ENCODE peak calls at places on chromosomes 7 and 10, in four cellular contexts. One of them, this sample, is unnamed.
A peak's percentile ranks its signal among the peaks of the same experiment; 100 is the strongest.

GRCh38 chr10:68560916-68561691 is 967 bp downstream of the TET1 start:
- DNase-seq in neural progenitor cell: peak; percentile 69
- DNase-seq in stomach: no peak
- DNase-seq in ovary: peak; percentile 52
- DNase-seq in this sample: no peak

GRCh38 chr7:87398441-87398840 is 53.0 kb downstream of the CROT start:
- DNase-seq in stomach: no peak
- DNase-seq in ovary: no peak
- DNase-seq in neural progenitor cell: no peak
- DNase-seq in this sample: no peak

GRCh38 chr7:94375713-94376112 is 19.0 kb upstream of the COL1A2 start:
- DNase-seq in ovary: peak; percentile 46
- DNase-seq in neural progenitor cell: no peak
- DNase-seq in stomach: no peak
- DNase-seq in this sample: no peak

GRCh38 chr7:151876112-151876898 is 610 bp downstream of the PRKAG2 start:
- DNase-seq in ovary: peak; percentile 83
- DNase-seq in neural progenitor cell: peak; percentile 82
- DNase-seq in stomach: peak; percentile 80
- DNase-seq in this sample: no peak

GRCh38 chr10:74542077-74542476 is 284.3 kb upstream of the KAT6B start:
- DNase-seq in stomach: no peak
- DNase-seq in neural progenitor cell: no peak
- DNase-seq in ovary: peak; percentile 81
- DNase-seq in this sample: no peak

GRCh38 chr7:44534501-44534900 is 6.6 kb downstream of the NPC1L1 start:
- DNase-seq in stomach: no peak
- DNase-seq in ovary: no peak
- DNase-seq in neural progenitor cell: peak; percentile 82
- DNase-seq in this sample: no peak

GRCh38 chr7:25391295-25391861 is 163.1 kb upstream of the NPVF start:
- DNase-seq in stomach: no peak
- DNase-seq in neural progenitor cell: peak; percentile 43
- DNase-seq in ovary: no peak
- DNase-seq in this sample: peak; percentile 13

GRCh38 chr7:81330108-81330507 is 411.3 kb upstream of the SEMA3C start:
- DNase-seq in neural progenitor cell: no peak
- DNase-seq in ovary: no peak
- DNase-seq in stomach: no peak
- DNase-seq in this sample: peak; percentile 1

GRCh38 chr7:94089806-94090205 is 85.7 kb upstream of the BET1 start:
- DNase-seq in stomach: no peak
- DNase-seq in neural progenitor cell: no peak
- DNase-seq in ovary: no peak
- DNase-seq in this sample: no peak

GRCh38 chr7:4683884-4684565 is 1.9 kb downstream of the FOXK1 start:
- DNase-seq in ovary: peak; percentile 53
- DNase-seq in stomach: peak; percentile 58
- DNase-seq in neural progenitor cell: no peak
- DNase-seq in this sample: peak; percentile 71

GRCh38 chr10:31836569-31837406 is 91.8 kb downstream of the ARHGAP12 start:
- DNase-seq in stomach: no peak
- DNase-seq in ovary: no peak
- DNase-seq in neural progenitor cell: peak; percentile 60
- DNase-seq in this sample: no peak

GRCh38 chr7:69429817-69430501 is 168.3 kb upstream of the AUTS2 start:
- DNase-seq in neural progenitor cell: peak; percentile 24
- DNase-seq in ovary: peak; percentile 79
- DNase-seq in stomach: no peak
- DNase-seq in this sample: no peak

GRCh38 chr10:99698504-99699080 is 33.3 kb downstream of the COX15 start:
- DNase-seq in neural progenitor cell: no peak
- DNase-seq in ovary: no peak
- DNase-seq in stomach: no peak
- DNase-seq in this sample: peak; percentile 66

GRCh38 chr10:14605231-14605925 is 169.3 kb downstream of the FAM107B start:
- DNase-seq in neural progenitor cell: peak; percentile 69
- DNase-seq in ovary: no peak
- DNase-seq in stomach: no peak
- DNase-seq in this sample: peak; percentile 22

GRCh38 chr10:16960573-16960972 is 143.3 kb upstream of the RSU1 start:
- DNase-seq in neural progenitor cell: no peak
- DNase-seq in stomach: no peak
- DNase-seq in ovary: no peak
- DNase-seq in this sample: no peak

GRCh38 chr10:124436191-124436638 is 13.6 kb downstream of the NKX1-2 start:
- DNase-seq in ovary: no peak
- DNase-seq in stomach: no peak
- DNase-seq in neural progenitor cell: no peak
- DNase-seq in this sample: no peak

GRCh38 chr10:3323865-3324498 is 151.4 kb upstream of the PITRM1 start:
- DNase-seq in ovary: no peak
- DNase-seq in neural progenitor cell: no peak
- DNase-seq in stomach: no peak
- DNase-seq in this sample: no peak

GRCh38 chr7:37109016-37109415 is 339.6 kb downstream of the ELMO1 start:
- DNase-seq in ovary: no peak
- DNase-seq in neural progenitor cell: no peak
- DNase-seq in stomach: no peak
- DNase-seq in this sample: no peak

GRCh38 chr7:132225216-132226030 is 350.8 kb downstream of the PLXNA4 start:
- DNase-seq in stomach: peak; percentile 66
- DNase-seq in neural progenitor cell: no peak
- DNase-seq in ovary: no peak
- DNase-seq in this sample: peak; percentile 48

GRCh38 chr7:133217805-133218204 is 35.1 kb upstream of the EXOC4 start:
- DNase-seq in neural progenitor cell: no peak
- DNase-seq in stomach: no peak
- DNase-seq in ovary: no peak
- DNase-seq in this sample: no peak

GRCh38 chr7:98280296-98280695 is 1.2 kb upstream of the BRI3 start:
- DNase-seq in stomach: no peak
- DNase-seq in neural progenitor cell: no peak
- DNase-seq in ovary: no peak
- DNase-seq in this sample: no peak

GRCh38 chr10:55631071-55631654 is 729.9 kb downstream of the ZWINT start:
- DNase-seq in stomach: peak; percentile 73
- DNase-seq in ovary: no peak
- DNase-seq in neural progenitor cell: peak; percentile 93
- DNase-seq in this sample: peak; percentile 63

GRCh38 chr10:132111871-132112341 is 46.2 kb downstream of the JAKMIP3 start:
- DNase-seq in neural progenitor cell: no peak
- DNase-seq in stomach: peak; percentile 20
- DNase-seq in ovary: peak; percentile 12
- DNase-seq in this sample: no peak

GRCh38 chr7:92421676-92422435 is 25.4 kb upstream of the GATAD1 start:
- DNase-seq in neural progenitor cell: no peak
- DNase-seq in stomach: no peak
- DNase-seq in ovary: peak; percentile 25
- DNase-seq in this sample: no peak

GRCh38 chr7:85184599-85185354 is 2.1 kb downstream of the SEMA3D start:
- DNase-seq in neural progenitor cell: peak; percentile 71
- DNase-seq in stomach: no peak
- DNase-seq in ovary: peak; percentile 64
- DNase-seq in this sample: no peak

GRCh38 chr7:141675431-141676210 is 26.3 kb downstream of the DENND11 start:
- DNase-seq in stomach: no peak
- DNase-seq in neural progenitor cell: no peak
- DNase-seq in ovary: no peak
- DNase-seq in this sample: no peak

GRCh38 chr10:44618910-44619309 is 234.0 kb upstream of the CXCL12 start:
- DNase-seq in stomach: no peak
- DNase-seq in neural progenitor cell: no peak
- DNase-seq in ovary: no peak
- DNase-seq in this sample: no peak

GRCh38 chr10:17564911-17565310 is 52.3 kb downstream of the HACD1 start:
- DNase-seq in ovary: no peak
- DNase-seq in stomach: no peak
- DNase-seq in neural progenitor cell: no peak
- DNase-seq in this sample: no peak

GRCh38 chr10:1172256-1172975 is 116.2 kb downstream of the WDR37 start:
- DNase-seq in ovary: no peak
- DNase-seq in neural progenitor cell: no peak
- DNase-seq in stomach: no peak
- DNase-seq in this sample: no peak

GRCh38 chr7:31633894-31634494 is 53.0 kb upstream of the PPP1R17 start:
- DNase-seq in stomach: peak; percentile 67
- DNase-seq in neural progenitor cell: peak; percentile 82
- DNase-seq in ovary: no peak
- DNase-seq in this sample: peak; percentile 77

GRCh38 chr7:66643395-66643794 is 14.7 kb downstream of the KCTD7 start:
- DNase-seq in neural progenitor cell: no peak
- DNase-seq in ovary: no peak
- DNase-seq in stomach: no peak
- DNase-seq in this sample: no peak
- H3K4me3 ChIP-seq in neural progenitor cell: no peak overlapping the region
- H3K4me3 ChIP-seq in ovary: no peak overlapping the region
- H3K4me3 ChIP-seq in stomach: no peak overlapping the region
- H3K4me3 ChIP-seq in this sample: no peak overlapping the region

GRCh38 chr7:1421946-1422345 is 37.3 kb downstream of the MICALL2 start:
- DNase-seq in stomach: no peak
- DNase-seq in neural progenitor cell: no peak
- DNase-seq in ovary: no peak
- DNase-seq in this sample: no peak
- H3K27me3 ChIP-seq in stomach: no peaks in the 10 kb centered on the region
- H3K27me3 ChIP-seq in neural progenitor cell: peaks cover 10% of the 10 kb centered on the region
- H3K27me3 ChIP-seq in ovary: no peaks in the 10 kb centered on the region
- H3K27me3 ChIP-seq in this sample: peaks cover 2% of the 10 kb centered on the region

GRCh38 chr7:56256108-56256507 is 139.9 kb upstream of the NUPR2 start:
- DNase-seq in ovary: no peak
- DNase-seq in neural progenitor cell: no peak
- DNase-seq in stomach: no peak
- DNase-seq in this sample: no peak
- H3K9me3 ChIP-seq in ovary: peaks cover 4% of the 10 kb centered on the region
- H3K9me3 ChIP-seq in neural progenitor cell: peaks cover 8% of the 10 kb centered on the region
- H3K9me3 ChIP-seq in stomach: peaks cover 9% of the 10 kb centered on the region
- H3K9me3 ChIP-seq in this sample: no peaks in the 10 kb centered on the region

DNA sequence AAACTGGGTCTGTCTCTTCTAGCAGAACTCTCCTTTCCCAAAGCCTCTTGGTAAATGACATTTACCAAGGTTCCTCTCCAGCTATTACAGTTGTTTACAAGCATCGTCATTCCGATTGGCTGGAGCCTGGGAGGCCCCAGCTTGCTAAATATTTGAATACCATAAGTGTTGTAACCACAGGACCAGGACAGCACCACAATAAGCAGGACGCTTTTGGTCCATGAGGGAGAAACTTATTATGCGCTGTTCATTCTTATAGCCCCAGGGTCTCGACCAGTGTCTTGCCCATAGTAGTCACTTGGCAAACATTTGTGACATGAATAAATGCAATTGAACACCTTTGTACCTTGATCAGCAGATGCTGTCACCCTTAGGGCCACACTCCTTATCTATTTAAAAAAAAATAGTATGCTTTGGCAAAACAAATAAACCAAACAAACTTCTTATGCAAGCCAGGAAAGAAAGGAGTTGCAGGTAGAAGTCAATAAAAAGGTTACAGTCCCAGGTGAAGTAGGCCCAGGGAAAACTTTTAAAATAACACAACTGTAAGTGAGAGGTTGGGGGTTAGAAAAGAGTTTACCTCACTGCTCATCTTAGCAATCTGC is 32.8 kb downstream of the NRAP start:
- DNase-seq in neural progenitor cell: no peak
- DNase-seq in ovary: no peak
- DNase-seq in stomach: no peak
- DNase-seq in this sample: no peak
- H3K4me3 ChIP-seq in neural progenitor cell: no peak overlapping the region
- H3K4me3 ChIP-seq in ovary: no peak overlapping the region
- H3K4me3 ChIP-seq in stomach: no peak overlapping the region
- H3K4me3 ChIP-seq in this sample: no peak overlapping the region

GRCh38 chr10:69744971-69745370 is 56.7 kb upstream of the COL13A1 start:
- DNase-seq in stomach: no peak
- DNase-seq in ovary: no peak
- DNase-seq in neural progenitor cell: no peak
- DNase-seq in this sample: no peak
- H3K27me3 ChIP-seq in stomach: no peaks in the 10 kb centered on the region
- H3K27me3 ChIP-seq in ovary: no peaks in the 10 kb centered on the region
- H3K27me3 ChIP-seq in neural progenitor cell: no peaks in the 10 kb centered on the region
- H3K27me3 ChIP-seq in this sample: no peaks in the 10 kb centered on the region

GRCh38 chr7:64101126-64101942 is 56.1 kb downstream of the ZNF727 start:
- DNase-seq in stomach: no peak
- DNase-seq in neural progenitor cell: no peak
- DNase-seq in ovary: no peak
- DNase-seq in this sample: no peak
- H3K9me3 ChIP-seq in stomach: peaks cover 69% of the 10 kb centered on the region
- H3K9me3 ChIP-seq in neural progenitor cell: peaks cover 7% of the 10 kb centered on the region
- H3K9me3 ChIP-seq in ovary: peaks cover 4% of the 10 kb centered on the region
- H3K9me3 ChIP-seq in this sample: peaks cover 3% of the 10 kb centered on the region

DNA sequence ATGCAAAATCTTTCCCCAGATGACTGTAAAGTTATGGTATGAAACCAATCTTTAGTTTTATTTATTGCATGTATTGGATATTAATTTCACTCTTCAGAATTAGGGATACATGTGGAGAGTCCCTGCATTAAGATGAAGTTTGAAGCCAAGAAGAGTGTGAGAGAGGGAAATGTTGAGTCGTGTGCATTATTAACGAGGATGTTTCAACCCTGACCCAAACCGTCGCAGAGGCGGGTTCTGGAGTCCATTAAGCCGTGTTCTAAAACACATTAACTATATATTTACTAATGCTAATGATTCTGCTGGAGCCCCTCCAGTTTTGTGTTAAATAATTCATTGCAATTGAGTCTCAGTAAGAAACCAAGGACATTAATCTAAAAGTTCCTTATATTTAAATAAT is 1.8 kb downstream of the CDK14 start:
- DNase-seq in ovary: no peak
- DNase-seq in stomach: no peak
- DNase-seq in neural progenitor cell: no peak
- DNase-seq in this sample: no peak
- H3K4me3 ChIP-seq in ovary: no peak overlapping the region
- H3K4me3 ChIP-seq in stomach: peak overlapping the region; percentile 81
- H3K4me3 ChIP-seq in neural progenitor cell: peak overlapping the region; percentile 89
- H3K4me3 ChIP-seq in this sample: no peak overlapping the region

DNA sequence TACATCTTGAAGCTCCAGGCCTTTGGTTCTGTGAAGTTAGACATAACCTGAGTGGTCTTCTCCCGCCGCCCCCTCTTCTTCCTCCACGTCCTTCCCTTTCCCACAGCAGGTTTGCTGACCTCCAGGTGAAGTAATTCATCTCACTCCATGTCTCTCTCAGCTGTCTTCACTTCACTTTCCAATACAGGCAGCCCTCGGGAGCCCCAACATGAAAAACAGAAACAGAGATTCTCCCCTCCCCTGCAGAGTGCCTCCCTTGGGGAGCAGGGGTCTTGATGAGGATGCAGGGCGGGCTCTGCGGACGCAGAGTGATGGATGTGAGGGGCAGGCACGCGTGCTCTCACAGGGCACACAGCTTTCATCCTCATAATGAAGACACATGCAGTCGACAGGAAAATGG is 95.6 kb downstream of the GPAM start:
- DNase-seq in neural progenitor cell: no peak
- DNase-seq in ovary: no peak
- DNase-seq in stomach: no peak
- DNase-seq in this sample: no peak
- H3K27me3 ChIP-seq in neural progenitor cell: no peaks in the 10 kb centered on the region
- H3K27me3 ChIP-seq in ovary: no peaks in the 10 kb centered on the region
- H3K27me3 ChIP-seq in stomach: no peaks in the 10 kb centered on the region
- H3K27me3 ChIP-seq in this sample: no peaks in the 10 kb centered on the region

This sample was measured in small intestine.